ENCODE peak calls at places on chromosome 22, in four cellular contexts. M, Y, D and Q are unnamed samples.

GRCh38 chr22:44658371-44658953 is 43.5 kb upstream of the PRR5 start:
- DNase-seq in M (peak; percentile 28), Y (no peak), D (no peak), Q (no peak)

GRCh38 chr22:24593810-24594568 is 1.1 kb upstream of the LRRC75B start:
- DNase-seq in M (peak; percentile 32), Y (peak; percentile 78), D (no peak), Q (no peak)

GRCh38 chr22:49296561-49296960 is 531.1 kb downstream of the BRD1 start:
- DNase-seq in M (no peak), Y (no peak), D (no peak), Q (no peak)

GRCh38 chr22:41915035-41915782 is at the start of gene SHISA8:
- DNase-seq in M (peak; percentile 70), Y (no peak), D (no peak), Q (peak; percentile 62)

GRCh38 chr22:40204331-40205116 is 26.8 kb downstream of the TNRC6B start:
- DNase-seq in M (peak; percentile 57), Y (peak; percentile 59), D (no peak), Q (no peak)

GRCh38 chr22:40603088-40603605 is 33.4 kb downstream of the MRTFA start:
- DNase-seq in M (no peak), Y (no peak), D (no peak), Q (no peak)

GRCh38 chr22:33163815-33164214 is 105.6 kb upstream of the SYN3 start:
- DNase-seq in M (no peak), Y (no peak), D (no peak), Q (no peak)

GRCh38 chr22:30265851-30266444 is 703 bp downstream of the OSM start:
- DNase-seq in M (no peak), Y (no peak), D (peak; percentile 71), Q (no peak)

GRCh38 chr22:42022162-42022847 is 23.7 kb downstream of the WBP2NL start:
- DNase-seq in M (no peak), Y (no peak), D (no peak), Q (no peak)

GRCh38 chr22:29782061-29782845 is 15.1 kb downstream of the UQCR10 start:
- DNase-seq in M (no peak), Y (peak; percentile 50), D (no peak), Q (no peak)

GRCh38 chr22:41106122-41106968 is 14.0 kb downstream of the EP300 start:
- DNase-seq in M (no peak), Y (peak; percentile 78), D (no peak), Q (no peak)

GRCh38 chr22:49768961-49769690 is 58.5 kb downstream of the BRD1 start:
- DNase-seq in M (peak; percentile 40), Y (no peak), D (no peak), Q (peak; percentile 10)

GRCh38 chr22:29623553-29624169 is 20.2 kb downstream of the NF2 start:
- DNase-seq in M (no peak), Y (no peak), D (no peak), Q (no peak)

GRCh38 chr22:43409800-43410199 is 2.0 kb upstream of the MPPED1 start:
- DNase-seq in M (no peak), Y (no peak), D (no peak), Q (no peak)

GRCh38 chr22:29325785-29326315 is 10.4 kb upstream of the RASL10A start:
- DNase-seq in M (no peak), Y (no peak), D (no peak), Q (no peak)

GRCh38 chr22:44380716-44381500 is 68.2 kb upstream of the SHISAL1 start:
- DNase-seq in M (no peak), Y (no peak), D (no peak), Q (no peak)

GRCh38 chr22:17269607-17270261 is 50.5 kb upstream of the ADA2 start:
- DNase-seq in M (no peak), Y (no peak), D (no peak), Q (no peak)

GRCh38 chr22:30564045-30564765 is 10.3 kb downstream of the GAL3ST1 start:
- DNase-seq in M (peak; percentile 76), Y (no peak), D (no peak), Q (no peak)

GRCh38 chr22:41902932-41903421 is 11.9 kb downstream of the SHISA8 start:
- DNase-seq in M (no peak), Y (no peak), D (no peak), Q (no peak)

GRCh38 chr22:26766510-26767350 is 109.3 kb downstream of the MIAT start:
- DNase-seq in M (no peak), Y (no peak), D (no peak), Q (no peak)
- TF ChIP-seq FOXJ3 in M (no peak), Y (no peak), D (no peak), Q (no peak)

DNA sequence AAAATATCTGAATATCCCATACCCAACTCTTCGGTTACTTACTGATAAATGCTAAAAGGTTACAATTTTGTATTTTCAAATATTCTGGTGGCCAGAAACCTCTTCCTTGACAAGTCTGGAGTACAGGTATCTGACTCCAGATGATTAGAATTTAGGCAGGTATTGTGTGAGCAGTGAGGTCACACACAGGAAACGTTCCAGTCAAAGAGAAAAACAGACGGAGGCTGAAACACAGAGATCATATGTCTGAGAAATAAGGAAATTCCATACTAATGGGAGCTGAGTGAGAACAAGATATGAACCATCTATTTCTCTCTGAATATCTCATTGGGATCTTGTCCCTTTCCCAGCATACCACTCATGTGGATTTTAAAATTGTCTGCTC is 89.4 kb upstream of the IGLL5 start:
- DNase-seq in M (no peak), Y (no peak), D (no peak), Q (no peak)
- TF ChIP-seq FOXJ3 in M (no peak), Y (no peak), D (no peak), Q (no peak)

GRCh38 chr22:35629406-35630234 is 12.5 kb upstream of the MB start:
- DNase-seq in M (no peak), Y (no peak), D (peak; percentile 31), Q (no peak)

GRCh38 chr22:35628732-35629131 is 11.6 kb upstream of the MB start:
- DNase-seq in M (no peak), Y (no peak), D (no peak), Q (no peak)

GRCh38 chr22:35625763-35626162 is 8.6 kb upstream of the MB start:
- DNase-seq in M (no peak), Y (no peak), D (no peak), Q (no peak)

GRCh38 chr22:35624547-35624946 is 7.4 kb upstream of the MB start:
- DNase-seq in M (no peak), Y (no peak), D (no peak), Q (no peak)

GRCh38 chr22:35627267-35628041 is 10.3 kb upstream of the MB start:
- DNase-seq in M (peak; percentile 68), Y (peak; percentile 64), D (no peak), Q (peak; percentile 70)
- TF ChIP-seq FOXJ3 in M (no peak), Y (no peak), D (no peak), Q (no peak)

GRCh38 chr22:20414059-20414440 is 20.1 kb downstream of the ZNF74 start:
- DNase-seq in M (no peak), Y (no peak), D (no peak), Q (no peak)
- TF ChIP-seq FOXJ3 in M (no peak), Y (no peak), D (no peak), Q (no peak)

DNA sequence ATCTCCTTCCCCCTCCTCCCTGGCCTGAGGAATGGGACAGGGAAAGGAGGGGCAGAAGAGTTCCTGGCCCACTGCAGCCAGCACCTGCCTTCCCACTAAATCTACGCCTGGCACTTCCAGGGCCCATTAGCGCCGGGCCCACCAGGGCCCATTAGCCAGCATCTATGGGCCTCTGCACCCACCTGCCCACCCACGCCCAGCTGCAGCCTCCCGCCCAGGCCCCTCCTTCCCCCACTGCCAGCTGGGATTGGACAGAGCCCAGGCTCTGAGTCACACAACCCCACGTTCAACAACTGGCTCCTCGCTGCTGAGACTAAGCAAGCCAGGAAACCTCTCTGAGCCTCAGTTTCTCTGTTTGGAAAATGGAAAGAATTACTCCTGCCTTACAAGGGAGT is 48.7 kb downstream of the CYTH4 start:
- DNase-seq in M (no peak), Y (no peak), D (peak; percentile 34), Q (no peak)
- TF ChIP-seq FOXJ3 in M (no peak), Y (no peak), D (no peak), Q (no peak)

GRCh38 chr22:27667121-27667843 is 134.3 kb downstream of the MN1 start:
- DNase-seq in M (no peak), Y (no peak), D (no peak), Q (no peak)
- TF ChIP-seq FOXJ3 in M (no peak), Y (no peak), D (no peak), Q (no peak)

GRCh38 chr22:45863981-45864751 is 112.8 kb downstream of the WNT7B start:
- DNase-seq in M (peak; percentile 87), Y (peak; percentile 45), D (peak; percentile 75), Q (peak; percentile 88)
- TF ChIP-seq FOXJ3 in M (no peak), Y (no peak), D (no peak), Q (no peak)